ENCODE peak calls at places on chromosomes 12 and 14, in six cellular contexts. G, F, C, O, N and P are unnamed samples.

GRCh38 chr14:64918216-64918615 is 4.0 kb downstream of the CHURC1 start:
- DNase-seq in G (no peak), F (no peak), C (no peak), O (no peak), N (no peak), P (no peak)

GRCh38 chr14:64444984-64445845 is 20.1 kb upstream of the AKAP5 start:
- DNase-seq in G (no peak), F (no peak), C (peak), O (peak), N (peak), P (peak)

GRCh38 chr12:75366629-75367028 is 24.3 kb upstream of the GLIPR1L2 start:
- DNase-seq in G (no peak), F (no peak), C (no peak), O (peak), N (no peak), P (no peak)

GRCh38 chr12:16881986-16882385 is 276.0 kb upstream of the LMO3 start:
- DNase-seq in G (no peak), F (no peak), C (no peak), O (no peak), N (no peak), P (no peak)

GRCh38 chr12:119151445-119151844 is 27.3 kb upstream of the HSPB8 start:
- DNase-seq in G (no peak), F (no peak), C (no peak), O (no peak), N (no peak), P (no peak)

GRCh38 chr12:69254046-69254445 is 14.7 kb downstream of the CPSF6 start:
- DNase-seq in G (peak), F (peak), C (peak), O (peak), N (peak), P (peak)

GRCh38 chr12:116399055-116399454 is 121.6 kb upstream of the MED13L start:
- DNase-seq in G (no peak), F (no peak), C (no peak), O (no peak), N (no peak), P (no peak)

GRCh38 chr14:74290415-74290814 is 12.3 kb downstream of the ABCD4 start:
- DNase-seq in G (peak), F (no peak), C (peak), O (peak), N (no peak), P (peak)

GRCh38 chr12:105852496-105852895 is 286.3 kb downstream of the NUAK1 start:
- DNase-seq in G (no peak), F (no peak), C (no peak), O (no peak), N (no peak), P (no peak)

GRCh38 chr14:76844223-76844622 is 18.0 kb downstream of the LRRC74A start:
- DNase-seq in G (peak), F (no peak), C (peak), O (peak), N (no peak), P (peak)

GRCh38 chr14:89121961-89122675 is 294.9 kb downstream of the FOXN3 start:
- DNase-seq in G (no peak), F (no peak), C (no peak), O (no peak), N (no peak), P (no peak)

GRCh38 chr14:94394594-94395305 is 6.3 kb upstream of the SERPINA1 start:
- DNase-seq in G (no peak), F (peak), C (no peak), O (no peak), N (no peak), P (peak)

GRCh38 chr14:94395900-94396574 is 7.6 kb upstream of the SERPINA1 start:
- DNase-seq in G (no peak), F (peak), C (no peak), O (no peak), N (no peak), P (no peak)

GRCh38 chr14:75495882-75496281 is 26.4 kb upstream of the BATF start:
- DNase-seq in G (no peak), F (no peak), C (peak), O (no peak), N (no peak), P (peak)

GRCh38 chr12:7079826-7080125 is 12.5 kb downstream of the C1R start:
- DNase-seq in G (no peak), F (no peak), C (no peak), O (no peak), N (no peak), P (no peak)

GRCh38 chr14:56207626-56208297 is 89.6 kb downstream of the PELI2 start:
- DNase-seq in G (no peak), F (no peak), C (peak), O (no peak), N (no peak), P (no peak)

DNA sequence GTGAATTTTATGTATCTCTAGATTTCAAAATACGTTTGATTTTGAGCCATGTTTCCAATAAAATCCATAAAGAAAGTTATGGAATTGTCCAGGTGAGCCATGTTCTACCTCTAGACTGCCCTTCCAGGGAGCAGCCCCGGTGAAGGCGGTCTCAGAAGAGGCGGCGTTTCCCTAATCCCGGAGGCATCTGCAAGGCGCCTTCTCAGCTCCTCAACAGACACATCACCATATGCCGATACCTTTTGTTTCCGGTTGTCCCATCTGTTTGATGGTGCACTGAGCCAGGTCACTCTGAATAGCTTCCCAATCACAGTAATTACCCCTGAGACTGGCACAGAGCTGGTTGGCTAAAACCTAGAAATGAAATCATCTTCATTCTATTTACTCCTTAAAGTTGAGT is 305.5 kb upstream of the FKBP4 start:
- DNase-seq in G (no peak), F (no peak), C (no peak), O (no peak), N (no peak), P (no peak)
- TF ChIP-seq MYC in G (no peak), F (no peak), C (no peak), O (no peak), N (no peak), P (no peak)

GRCh38 chr14:104677506-104678332 is 11.7 kb upstream of the INF2 start:
- DNase-seq in G (peak), F (no peak), C (peak), O (peak), N (no peak), P (peak)
- TF ChIP-seq POLR2A in G (peak), F (no peak), C (peak), O (peak), N (peak), P (peak)

GRCh38 chr12:53217930-53218307 is 10.9 kb upstream of the ITGB7 start:
- DNase-seq in G (no peak), F (no peak), C (no peak), O (no peak), N (no peak), P (no peak)

GRCh38 chr12:53219956-53220856 is 11.8 kb downstream of the RARG start:
- DNase-seq in G (peak), F (peak), C (peak), O (peak), N (no peak), P (peak)

GRCh38 chr12:53218551-53219114 is 11.6 kb upstream of the ITGB7 start:
- DNase-seq in G (no peak), F (no peak), C (no peak), O (no peak), N (no peak), P (no peak)

GRCh38 chr12:53220857-53221202 is 11.2 kb downstream of the RARG start:
- DNase-seq in G (peak), F (peak), C (peak), O (peak), N (peak), P (peak)

DNA sequence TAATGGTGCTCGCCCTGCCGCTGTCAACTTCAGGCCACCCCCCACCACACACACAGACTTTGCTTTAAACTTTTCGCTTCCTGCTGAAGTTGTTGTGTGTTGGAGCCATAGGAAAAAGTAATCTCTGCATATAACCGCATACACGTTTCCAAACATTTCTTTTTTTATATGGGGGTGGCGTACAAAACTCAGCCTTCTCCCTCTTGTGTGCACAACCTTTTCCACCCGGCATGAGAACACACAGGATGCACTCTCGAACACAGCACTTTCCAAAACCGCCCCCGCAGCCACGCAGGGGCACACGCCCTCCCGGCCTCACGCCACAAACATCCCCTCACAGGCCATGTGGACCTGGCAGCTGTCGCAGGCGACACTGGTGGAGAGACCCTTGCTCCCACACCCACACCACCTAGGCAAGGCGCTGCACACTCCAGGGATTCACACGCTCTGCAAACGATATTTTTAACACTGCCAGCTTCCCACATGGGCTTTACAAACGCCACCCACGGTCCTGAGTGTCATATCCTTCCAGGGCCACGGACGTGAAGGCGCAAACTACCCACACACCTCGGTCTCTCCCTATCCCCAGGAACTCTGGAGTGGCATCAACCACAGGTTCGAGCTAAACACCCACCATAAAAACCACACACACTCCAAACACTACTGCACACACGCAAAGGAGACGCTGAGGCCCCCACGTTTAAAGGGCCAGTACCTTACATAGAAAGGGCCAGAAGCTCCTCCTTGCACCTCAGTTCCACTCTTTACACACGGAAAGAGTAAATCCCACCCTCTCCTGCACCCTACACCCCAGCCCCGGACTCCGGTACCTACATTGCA is 12.3 kb upstream of the ITGB7 start:
- DNase-seq in G (peak), F (no peak), C (peak), O (peak), N (no peak), P (peak)
- TF ChIP-seq MYC in G (no peak), F (no peak), C (no peak), O (no peak), N (no peak), P (no peak)

GRCh38 chr12:52156757-52157565 is 34.9 kb downstream of the KRT80 start:
- DNase-seq in G (peak), F (peak), C (peak), O (peak), N (no peak), P (peak)
- TF ChIP-seq POLR2A in G (no peak), F (no peak), C (no peak), O (no peak), N (no peak), P (no peak)